ENCODE peak calls at places on chromosome 2, in four cellular contexts. I is OCI-LY7, D is right lobe of liver, U is tibial artery. K is an unnamed sample.

GRCh38 chr2:221388891-221389290 is 183.2 kb downstream of the EPHA4 start:
- DNase-seq in I (no peak), D (no peak), U (no peak), K (no peak)

GRCh38 chr2:237483018-237483731 is 3.9 kb upstream of the MLPH start:
- DNase-seq in I (no peak), D (no peak), U (no peak), K (no peak)

GRCh38 chr2:104874230-104874629 is 20.3 kb downstream of the POU3F3 start:
- DNase-seq in I (no peak), D (no peak), U (no peak), K (no peak)

GRCh38 chr2:111629983-111630382 is 254.0 kb downstream of the ANAPC1 start:
- DNase-seq in I (no peak), D (no peak), U (no peak), K (no peak)

GRCh38 chr2:24623535-24623934 is 132.5 kb downstream of the NCOA1 start:
- DNase-seq in I (no peak), D (no peak), U (no peak), K (no peak)

GRCh38 chr2:190887089-190887488 is 6.5 kb downstream of the GLS start:
- DNase-seq in I (no peak), D (no peak), U (no peak), K (no peak)

GRCh38 chr2:112646791-112647720 is 1.3 kb downstream of the SLC20A1 start:
- DNase-seq in I (peak; percentile 52), D (no peak), U (no peak), K (no peak)

GRCh38 chr2:120404274-120404673 is 58.3 kb downstream of the INHBB start:
- DNase-seq in I (no peak), D (peak; percentile 26), U (peak; percentile 10), K (no peak)

GRCh38 chr2:197215988-197216979 is 94.3 kb downstream of the ANKRD44 start:
- DNase-seq in I (peak; percentile 76), D (no peak), U (no peak), K (no peak)

GRCh38 chr2:217568289-217568985 is 434.4 kb downstream of the TNS1 start:
- DNase-seq in I (no peak), D (no peak), U (no peak), K (no peak)
- H3K4me1 ChIP-seq in I (no peaks in the 10 kb centered on the region), D (no peaks in the 10 kb centered on the region), U (no peaks in the 10 kb centered on the region), K (no peaks in the 10 kb centered on the region)

DNA sequence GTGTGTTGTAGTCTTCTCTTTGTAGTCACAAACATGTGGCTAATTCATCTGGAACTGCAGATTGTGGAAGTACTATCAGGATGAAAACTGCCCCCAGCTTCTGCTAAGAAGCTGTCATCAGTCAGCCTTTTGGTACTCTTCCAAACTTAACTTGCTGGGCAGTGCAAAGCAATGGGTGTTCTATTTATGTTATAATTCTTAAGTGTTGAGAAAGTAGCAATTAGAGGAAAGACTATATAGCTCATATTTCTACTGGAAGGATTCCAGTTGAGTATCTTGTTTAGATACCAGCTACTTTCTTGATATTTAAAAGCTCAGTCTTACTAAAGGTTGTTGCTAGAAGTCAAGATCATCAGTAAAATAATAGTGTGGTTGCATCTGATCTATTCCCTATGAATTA is 52.1 kb downstream of the SLC38A11 start:
- DNase-seq in I (no peak), D (no peak), U (no peak), K (no peak)
- H3K27ac ChIP-seq in I (no peak overlapping the region), D (no peak overlapping the region), U (no peak overlapping the region), K (no peak overlapping the region)

GRCh38 chr2:127633556-127634065 is 12.3 kb upstream of the GPR17 start:
- DNase-seq in I (no peak), D (no peak), U (no peak), K (no peak)
- H3K4me1 ChIP-seq in I (no peaks in the 10 kb centered on the region), D (no peaks in the 10 kb centered on the region), U (peaks cover 45% of the 10 kb centered on the region), K (peaks cover 6% of the 10 kb centered on the region)

GRCh38 chr2:195317533-195317932 is 339.5 kb upstream of the SLC39A10 start:
- DNase-seq in I (no peak), D (no peak), U (no peak), K (no peak)
- H3K27ac ChIP-seq in I (no peak overlapping the region), D (no peak overlapping the region), U (no peak overlapping the region), K (no peak overlapping the region)

DNA sequence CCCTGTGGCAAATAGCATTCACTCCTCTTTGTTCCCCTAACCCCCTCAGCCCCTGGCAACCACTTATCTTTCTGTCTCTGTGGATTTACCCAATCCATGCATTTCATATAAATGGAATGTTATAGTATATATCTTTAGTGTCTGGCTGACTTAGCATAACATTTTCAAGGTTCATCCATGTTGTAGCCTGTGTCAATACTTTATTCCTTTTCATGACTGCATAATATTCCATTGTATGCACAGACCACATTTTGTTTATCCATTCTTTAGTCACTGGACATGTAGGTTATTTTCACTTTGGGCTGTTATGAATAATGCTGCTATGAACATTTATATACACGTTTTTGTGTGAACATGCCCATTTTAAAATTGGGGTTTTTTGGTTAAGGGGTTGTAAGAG is 42.8 kb downstream of the TET3 start:
- DNase-seq in I (no peak), D (no peak), U (no peak), K (no peak)
- H3K4me1 ChIP-seq in I (peaks cover 24% of the 10 kb centered on the region), D (no peaks in the 10 kb centered on the region), U (peaks cover 6% of the 10 kb centered on the region), K (peaks cover 19% of the 10 kb centered on the region)

GRCh38 chr2:241273552-241273988 is 41.9 kb downstream of the HDLBP start:
- DNase-seq in I (no peak), D (no peak), U (no peak), K (no peak)
- H3K27ac ChIP-seq in I (no peak overlapping the region), D (peak overlapping the region; percentile 98), U (peak overlapping the region; percentile 97), K (no peak overlapping the region)

GRCh38 chr2:208031608-208032019 is 6.3 kb upstream of the PLEKHM3 start:
- DNase-seq in I (no peak), D (no peak), U (no peak), K (no peak)

GRCh38 chr2:208034503-208035140 is 9.3 kb upstream of the PLEKHM3 start:
- DNase-seq in I (no peak), D (no peak), U (no peak), K (no peak)

GRCh38 chr2:208036357-208036756 is 11.0 kb upstream of the PLEKHM3 start:
- DNase-seq in I (no peak), D (no peak), U (no peak), K (no peak)

GRCh38 chr2:208037564-208038487 is 12.5 kb upstream of the PLEKHM3 start:
- DNase-seq in I (no peak), D (no peak), U (no peak), K (no peak)

DNA sequence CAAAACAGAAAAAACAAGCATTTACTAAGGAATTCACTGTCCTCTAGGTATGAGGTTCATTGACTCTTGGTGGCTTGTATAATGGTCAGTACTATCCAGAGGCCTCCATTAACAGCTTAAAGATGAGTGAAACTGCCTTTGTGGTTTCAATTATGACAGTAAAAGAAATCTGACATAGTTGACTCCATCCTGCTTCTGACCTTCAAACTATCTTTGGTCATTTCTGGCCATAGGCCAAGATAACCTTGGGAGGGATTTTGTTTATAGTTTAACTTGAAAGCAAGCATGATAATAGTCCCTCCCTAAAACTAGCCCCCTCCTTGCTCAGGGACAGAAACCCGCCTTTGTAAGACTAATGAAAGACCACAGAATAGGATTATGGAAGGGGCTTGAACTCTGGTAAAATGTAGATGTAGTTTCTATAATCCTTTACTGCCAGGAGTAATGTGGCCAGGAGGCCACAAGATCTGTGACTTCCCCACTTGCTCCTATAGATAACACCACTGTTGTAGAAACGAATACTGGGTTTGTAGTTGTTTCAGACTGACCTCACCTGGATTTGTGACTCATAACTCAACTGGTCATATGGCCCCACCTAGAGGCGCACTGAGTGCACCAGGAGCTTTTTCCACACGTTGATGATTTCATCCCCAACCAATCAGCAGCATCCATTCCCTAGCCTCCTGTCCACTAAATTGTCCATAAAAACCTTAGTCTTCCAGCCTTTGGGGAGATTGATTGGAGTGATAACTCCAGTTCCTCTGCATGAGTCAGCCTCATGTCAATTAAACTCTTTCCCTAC is 8.6 kb upstream of the PLEKHM3 start:
- DNase-seq in I (peak; percentile 25), D (peak; percentile 72), U (no peak), K (peak; percentile 47)
- H3K4me1 ChIP-seq in I (no peaks in the 10 kb centered on the region), D (no peaks in the 10 kb centered on the region), U (no peaks in the 10 kb centered on the region), K (no peaks in the 10 kb centered on the region)

GRCh38 chr2:238894950-238895298 is 47.0 kb downstream of the TWIST2 start:
- DNase-seq in I (no peak), D (no peak), U (no peak), K (no peak)
- H3K27ac ChIP-seq in I (no peak overlapping the region), D (no peak overlapping the region), U (peak overlapping the region; percentile 65), K (no peak overlapping the region)